ENCODE peak calls at places on chromosomes 4 and X, in five cellular contexts. O is epithelial cell of esophagus, R is GM04504, U is Kasumi-1, D is suprapubic skin. V is an unnamed sample.
A peak's percentile ranks its signal among the peaks of the same experiment; 100 is the strongest.

GRCh38 chr4:182923376-182923775 is 6.2 kb upstream of the DCTD start:
- DNase-seq in U (no peak), O (no peak), D (no peak), R (no peak), V (no peak)

GRCh38 chr4:75289843-75290616 is 224.2 kb downstream of the RCHY1 start:
- DNase-seq in U (peak; percentile 67), D (no peak), O (peak; percentile 89), R (no peak), V (no peak)

GRCh38 chr4:75101906-75102888 is 169.3 kb downstream of the PARM1 start:
- DNase-seq in R (no peak), D (no peak), O (no peak), U (no peak), V (no peak)

GRCh38 chr4:173919196-173919595 is 364.3 kb downstream of the FBXO8 start:
- DNase-seq in D (no peak), U (no peak), R (no peak), O (no peak), V (no peak)

GRCh38 chr4:186029731-186030421 is 39.1 kb upstream of the TLR3 start:
- DNase-seq in D (peak; percentile 73), O (peak; percentile 19), U (no peak), R (no peak), V (no peak)

GRCh38 chr4:23373269-23373668 is 516.6 kb downstream of the PPARGC1A start:
- DNase-seq in R (no peak), O (peak; percentile 93), U (no peak), D (no peak), V (no peak)

GRCh38 chr4:68079918-68080317 is 49.8 kb downstream of the TMPRSS11F start:
- DNase-seq in U (no peak), O (peak; percentile 59), D (no peak), R (no peak), V (no peak)

GRCh38 chr4:86356425-86356824 is 3.4 kb downstream of the MAPK10 start:
- DNase-seq in R (no peak), U (no peak), D (no peak), O (no peak), V (no peak)

GRCh38 chrX:1283093-1283492 is 14.5 kb downstream of the CSF2RA start:
- DNase-seq in R (no peak), O (no peak), D (no peak), U (no peak), V (no peak)

GRCh38 chrX:107154787-107155620 is 36.4 kb upstream of the RBM41 start:
- DNase-seq in U (no peak), D (no peak), R (no peak), O (peak; percentile 77), V (peak; percentile 23)

GRCh38 chr4:124132161-124132560 is 580.4 kb downstream of the ANKRD50 start:
- DNase-seq in U (no peak), O (no peak), D (no peak), R (no peak), V (no peak)

GRCh38 chrX:17052210-17052609 is 105.8 kb downstream of the REPS2 start:
- DNase-seq in O (peak; percentile 70), D (no peak), R (no peak), U (no peak), V (no peak)

GRCh38 chrX:110120025-110120424 is 117.1 kb downstream of the TMEM164 start:
- DNase-seq in R (no peak), U (no peak), O (no peak), D (no peak), V (no peak)

GRCh38 chrX:119667111-119667928 is 25.6 kb downstream of the SEPTIN6 start:
- DNase-seq in R (no peak), U (no peak), D (no peak), O (no peak), V (no peak)

GRCh38 chr4:48518143-48518542 is 28.1 kb downstream of the ZAR1 start:
- DNase-seq in R (no peak), U (no peak), D (no peak), O (no peak), V (no peak)

GRCh38 chr4:52263612-52264011 is 212.5 kb downstream of the SPATA18 start:
- DNase-seq in D (no peak), U (peak; percentile 15), O (peak; percentile 45), R (peak; percentile 6), V (no peak)

GRCh38 chr4:48780867-48781219 is 764 bp upstream of the FRYL start:
- DNase-seq in U (peak; percentile 66), D (peak; percentile 76), O (peak; percentile 42), R (peak; percentile 10), V (no peak)

GRCh38 chr4:82599336-82599735 is 37.5 kb upstream of the TMEM150C start:
- DNase-seq in O (peak; percentile 15), R (no peak), D (no peak), U (no peak), V (no peak)

GRCh38 chr4:4555916-4556315 is 14.1 kb upstream of the STX18 start:
- DNase-seq in O (no peak), R (peak; percentile 71), U (no peak), D (no peak), V (no peak)

GRCh38 chr4:139227729-139228404 is 50.8 kb upstream of the ELF2 start:
- DNase-seq in R (no peak), D (no peak), O (peak; percentile 28), U (peak; percentile 21), V (no peak)

GRCh38 chr4:87209696-87210095 is 10.7 kb downstream of the KLHL8 start:
- DNase-seq in O (no peak), D (peak; percentile 69), U (peak; percentile 80), R (no peak), V (no peak)

GRCh38 chr4:77921701-77922100 is 59.1 kb downstream of the MRPL1 start:
- DNase-seq in U (peak; percentile 52), R (peak; percentile 67), O (peak; percentile 89), D (no peak), V (peak; percentile 44)

GRCh38 chr4:153152453-153153338 is 51.5 kb upstream of the TRIM2 start:
- DNase-seq in D (no peak), U (peak; percentile 26), R (no peak), O (peak; percentile 14), V (no peak)

GRCh38 chr4:71380721-71381120 is 41.9 kb downstream of the SLC4A4 start:
- DNase-seq in U (no peak), R (peak; percentile 32), O (peak; percentile 4), D (no peak), V (no peak)

GRCh38 chrX:141405486-141405877 is 163.2 kb upstream of the SPANXC start:
- DNase-seq in O (peak; percentile 71), D (no peak), U (no peak), R (no peak), V (no peak)

GRCh38 chrX:12819231-12819630 is 28.0 kb downstream of the PRPS2 start:
- DNase-seq in D (no peak), O (peak; percentile 80), R (no peak), U (no peak), V (no peak)

V was measured in smooth muscle cell of the brain vasculature.